ENCODE peak calls at places on chromosomes 7 and 10, in four cellular contexts. X, M, E and C are unnamed samples. For H3K4me1, the result is how much of the 10 kb centered on the place peaks cover.

GRCh38 chr7:83486957-83487356 is 162.0 kb downstream of the SEMA3E start:
- ATAC-seq in X (no peak), M (no peak), E (no peak), C (no peak)

GRCh38 chr7:17380696-17381662 is 82.5 kb downstream of the AHR start:
- ATAC-seq in X (no peak), M (no peak), E (no peak), C (no peak)

GRCh38 chr10:117652228-117653169 is 110.0 kb downstream of the EMX2 start:
- ATAC-seq in X (no peak), M (peak), E (no peak), C (no peak)

GRCh38 chr10:44389556-44389955 is 4.7 kb upstream of the CXCL12 start:
- ATAC-seq in X (no peak), M (no peak), E (no peak), C (no peak)

GRCh38 chr10:91103384-91104184 is 116.9 kb upstream of the PCGF5 start:
- ATAC-seq in X (peak), M (peak), E (peak), C (no peak)

GRCh38 chr7:16465469-16466086 is at the start of gene SOSTDC1:
- ATAC-seq in X (peak), M (no peak), E (no peak), C (no peak)

GRCh38 chr10:73471226-73471625 is 24.6 kb downstream of the PPP3CB start:
- ATAC-seq in X (no peak), M (no peak), E (no peak), C (no peak)

GRCh38 chr10:63228237-63228636 is 95.1 kb downstream of the NRBF2 start:
- ATAC-seq in X (peak), M (no peak), E (peak), C (no peak)

GRCh38 chr7:103001210-103001609 is 73.4 kb downstream of the FBXL13 start:
- ATAC-seq in X (no peak), M (no peak), E (no peak), C (no peak)

GRCh38 chr10:25444266-25444665 is 269.5 kb downstream of the GPR158 start:
- ATAC-seq in X (no peak), M (peak), E (no peak), C (no peak)

GRCh38 chr10:96283756-96284155 is 12.4 kb upstream of the BLNK start:
- ATAC-seq in X (no peak), M (no peak), E (no peak), C (no peak)

GRCh38 chr10:103693070-103693811 is 162.1 kb downstream of the SH3PXD2A start:
- ATAC-seq in X (peak), M (no peak), E (no peak), C (peak)

GRCh38 chr10:129725011-129725410 is 239.1 kb downstream of the EBF3 start:
- ATAC-seq in X (no peak), M (no peak), E (peak), C (no peak)

GRCh38 chr7:1176891-1177373 is 16.9 kb upstream of the ZFAND2A start:
- ATAC-seq in X (peak), M (peak), E (peak), C (no peak)

GRCh38 chr10:120432209-120432608 is 24.8 kb upstream of the PLPP4 start:
- ATAC-seq in X (no peak), M (no peak), E (no peak), C (no peak)

GRCh38 chr7:54774785-54775740 is 16.1 kb upstream of the SEC61G start:
- ATAC-seq in X (no peak), M (no peak), E (peak), C (no peak)

GRCh38 chr10:117511601-117512390 is 30.8 kb upstream of the EMX2 start:
- ATAC-seq in X (no peak), M (no peak), E (no peak), C (no peak)

GRCh38 chr10:79182763-79183467 is 114.1 kb downstream of the ZMIZ1 start:
- ATAC-seq in X (no peak), M (no peak), E (no peak), C (no peak)

GRCh38 chr10:6036861-6037321 is 25.3 kb downstream of the IL2RA start:
- ATAC-seq in X (no peak), M (no peak), E (no peak), C (no peak)

GRCh38 chr7:27917774-27918314 is 177.9 kb downstream of the TAX1BP1 start:
- ATAC-seq in X (no peak), M (no peak), E (no peak), C (no peak)

GRCh38 chr7:103149808-103150180 is 895 bp upstream of the NAPEPLD start:
- ATAC-seq in X (peak), M (peak), E (no peak), C (no peak)

GRCh38 chr10:42868530-42868929 is 85.9 kb downstream of the BMS1 start:
- ATAC-seq in X (no peak), M (no peak), E (no peak), C (no peak)

GRCh38 chr7:48537561-48537960 is 366.3 kb downstream of the ABCA13 start:
- ATAC-seq in X (no peak), M (no peak), E (no peak), C (no peak)

GRCh38 chr10:6124666-6125065 is 35.8 kb downstream of the RBM17 start:
- ATAC-seq in X (peak), M (peak), E (no peak), C (peak)

GRCh38 chr10:74156919-74157289 is 5.9 kb downstream of the ADK start:
- ATAC-seq in X (peak), M (peak), E (no peak), C (no peak)

GRCh38 chr7:91674470-91674869 is 206.0 kb downstream of the MTERF1 start:
- ATAC-seq in X (no peak), M (no peak), E (no peak), C (no peak)

GRCh38 chr10:12180221-12180974 is 15.3 kb downstream of the NUDT5 start:
- ATAC-seq in X (no peak), M (no peak), E (no peak), C (no peak)

GRCh38 chr7:2761131-2761624 is 73.2 kb downstream of the AMZ1 start:
- ATAC-seq in X (no peak), M (no peak), E (no peak), C (no peak)

GRCh38 chr10:73894245-73894971 is 16.5 kb upstream of the PLAU start:
- ATAC-seq in X (peak), M (peak), E (no peak), C (no peak)

GRCh38 chr7:8724080-8724718 is 290.8 kb downstream of the NXPH1 start:
- ATAC-seq in X (peak), M (no peak), E (peak), C (no peak)

GRCh38 chr10:121497513-121497912 is 100.7 kb downstream of the FGFR2 start:
- ATAC-seq in X (no peak), M (no peak), E (no peak), C (no peak)

GRCh38 chr7:95365151-95365550 is 31.0 kb downstream of the PON3 start:
- ATAC-seq in X (no peak), M (no peak), E (no peak), C (no peak)

GRCh38 chr7:47588704-47589225 is 6.9 kb upstream of the TNS3 start:
- ATAC-seq in X (no peak), M (no peak), E (no peak), C (no peak)

GRCh38 chr7:129368389-129368986 is 65.7 kb upstream of the STRIP2 start:
- ATAC-seq in X (peak), M (no peak), E (no peak), C (peak)

GRCh38 chr7:14834456-14834855 is 68.1 kb downstream of the DGKB start:
- ATAC-seq in X (no peak), M (no peak), E (no peak), C (no peak)

GRCh38 chr7:20514364-20514763 is 101.1 kb upstream of the ABCB5 start:
- ATAC-seq in X (no peak), M (no peak), E (no peak), C (no peak)

GRCh38 chr7:6476596-6477374 is 29.0 kb upstream of the DAGLB start:
- ATAC-seq in X (peak), M (no peak), E (peak), C (no peak)

GRCh38 chr10:1379601-1380000 is 323.4 kb downstream of the WDR37 start:
- ATAC-seq in X (peak), M (no peak), E (no peak), C (no peak)

GRCh38 chr10:5590816-5591215 is 66.1 kb downstream of the CALML3 start:
- ATAC-seq in X (no peak), M (no peak), E (peak), C (no peak)

GRCh38 chr10:72083234-72084093 is 4.9 kb downstream of the SPOCK2 start:
- ATAC-seq in X (no peak), M (no peak), E (no peak), C (no peak)
- H3K4me1 ChIP-seq in X (under half), M (under half), E (under half), C (under half)

GRCh38 chr10:13739178-13739577 is 152.4 kb downstream of the PRPF18 start:
- ATAC-seq in X (no peak), M (no peak), E (no peak), C (no peak)
- TF ChIP-seq EP300 in X (no peak), M (no peak), E (no peak), C (no peak)

GRCh38 chr7:74083928-74084721 is 521 bp downstream of the LIMK1 start:
- ATAC-seq in X (peak), M (peak), E (peak), C (peak)
- TF ChIP-seq POLR2AphosphoS5 in X (no peak), M (no peak), E (no peak), C (no peak)

GRCh38 chr10:115945696-115946445 is 327.1 kb downstream of the GFRA1 start:
- ATAC-seq in X (no peak), M (no peak), E (no peak), C (no peak)
- H3K4me1 ChIP-seq in X (under half), M (under half), E (under half), C (under half)

DNA sequence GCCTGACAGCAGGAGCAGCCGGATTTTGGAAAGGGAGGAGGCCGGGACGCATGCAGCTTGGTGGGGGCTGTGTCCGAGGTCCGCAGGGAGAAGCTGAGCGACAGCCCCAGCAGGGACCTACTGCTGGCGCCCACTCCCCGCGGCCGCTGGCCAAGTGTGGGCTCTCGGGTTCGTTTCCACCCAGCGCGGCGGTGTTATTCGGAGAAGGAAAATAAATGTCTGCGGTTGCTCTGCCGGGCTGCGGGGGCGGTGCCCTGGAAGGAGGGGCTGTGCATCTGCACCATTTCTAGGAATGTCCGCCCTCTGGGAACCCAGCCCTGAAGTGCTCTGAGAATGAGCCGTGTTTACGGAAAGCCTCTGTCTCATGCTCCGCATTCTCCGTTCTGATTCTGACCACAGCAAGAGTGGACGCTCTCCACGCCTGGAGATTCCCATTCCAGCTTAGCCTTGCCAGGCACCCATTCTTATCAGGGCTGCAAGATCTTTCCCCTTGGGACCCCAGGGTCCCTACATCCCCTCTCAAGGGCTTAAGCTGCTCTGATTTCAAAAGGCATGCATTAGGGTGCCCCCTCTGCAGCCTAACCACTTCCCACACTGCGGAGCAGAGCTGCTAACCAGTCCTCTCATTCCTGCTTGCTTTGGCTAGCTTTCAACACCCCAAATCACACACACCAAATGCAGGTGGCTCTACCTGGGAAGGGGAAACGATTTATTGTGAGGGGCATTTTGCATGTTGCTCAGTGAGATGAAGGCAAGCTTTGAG is 256.6 kb upstream of the GLI3 start:
- ATAC-seq in X (peak), M (peak), E (peak), C (peak)
- TF ChIP-seq EP300 in X (no peak), M (peak), E (no peak), C (no peak)

DNA sequence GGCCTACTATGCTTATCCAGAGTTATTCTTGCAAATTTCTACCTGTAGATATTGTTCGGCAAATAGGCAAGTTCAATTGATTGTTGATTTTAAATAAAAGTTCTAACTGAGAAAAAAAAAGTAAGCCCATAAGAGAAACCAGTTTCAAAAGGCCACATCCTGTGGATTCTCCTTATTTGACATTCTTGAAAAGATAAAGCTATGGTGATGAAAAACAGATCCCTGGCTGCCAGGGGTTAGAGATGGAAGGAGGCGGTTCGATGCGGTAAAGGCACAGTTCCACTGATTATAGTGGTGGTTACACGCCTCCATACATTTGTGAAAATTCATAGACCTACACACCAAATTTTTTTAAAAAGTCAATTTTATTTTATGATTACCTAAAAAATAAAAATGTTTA is 347.8 kb downstream of the KCNMA1 start:
- ATAC-seq in X (no peak), M (no peak), E (no peak), C (no peak)
- TF ChIP-seq POLR2AphosphoS5 in X (no peak), M (no peak), E (no peak), C (no peak)

GRCh38 chr10:30436688-30437038 is 2.7 kb downstream of the MAP3K8 start:
- ATAC-seq in X (peak), M (no peak), E (no peak), C (no peak)

GRCh38 chr10:30435068-30435422 is 1.1 kb downstream of the MAP3K8 start:
- ATAC-seq in X (peak), M (no peak), E (no peak), C (no peak)

GRCh38 chr10:30437039-30437781 is 3.2 kb downstream of the MAP3K8 start:
- ATAC-seq in X (peak), M (no peak), E (no peak), C (no peak)

GRCh38 chr10:30434273-30435067 is 486 bp downstream of the MAP3K8 start:
- ATAC-seq in X (peak), M (peak), E (peak), C (peak)

GRCh38 chr10:30436200-30436599 is 2.2 kb downstream of the MAP3K8 start:
- ATAC-seq in X (peak), M (no peak), E (no peak), C (no peak)
- H3K4me1 ChIP-seq in X (under half), M (under half), E (half or more), C (under half)

GRCh38 chr10:92834981-92835380 is 13.3 kb upstream of the EXOC6 start:
- ATAC-seq in X (no peak), M (no peak), E (no peak), C (no peak)
- TF ChIP-seq EP300 in X (no peak), M (no peak), E (no peak), C (no peak)

DNA sequence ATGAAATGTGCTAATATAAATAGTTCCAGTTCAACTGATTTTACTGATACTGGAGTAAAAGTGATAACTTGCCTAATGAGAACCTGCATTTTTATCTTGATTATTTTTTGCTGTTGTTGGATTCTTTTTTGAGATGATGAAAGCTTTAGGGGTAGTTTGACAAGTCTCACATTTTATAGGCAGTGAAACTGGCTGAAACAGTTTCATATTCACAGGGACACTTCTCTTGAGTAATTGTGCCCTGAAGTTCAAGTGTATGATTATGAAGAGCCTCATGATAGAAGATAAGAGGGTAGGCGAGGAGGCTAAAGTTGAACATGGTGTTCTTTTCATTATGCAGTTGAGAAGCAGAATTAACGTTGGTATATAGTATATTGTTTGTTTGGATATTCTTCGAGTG is 5.1 kb downstream of the AUTS2 start:
- ATAC-seq in X (no peak), M (no peak), E (no peak), C (no peak)
- TF ChIP-seq POLR2AphosphoS5 in X (no peak), M (no peak), E (no peak), C (no peak)